ENCODE peak calls at places on chromosomes 11 and 22, in five cellular contexts. One of them, this sample, is unnamed.

GRCh38 chr22:23786261-23786710 is 480 bp upstream of the SMARCB1 start:
- DNase-seq in GM12878: no peak
- DNase-seq in K562: no peak
- DNase-seq in H1: peak; percentile 57
- DNase-seq in A549: no peak
- DNase-seq in this sample: no peak

GRCh38 chr11:34029176-34029575 is 22.4 kb upstream of the CAPRIN1 start:
- DNase-seq in GM12878: no peak
- DNase-seq in A549: no peak
- DNase-seq in H1: no peak
- DNase-seq in K562: no peak
- DNase-seq in this sample: no peak

GRCh38 chr11:108870373-108871020 is 205.6 kb downstream of the DDX10 start:
- DNase-seq in H1: no peak
- DNase-seq in K562: no peak
- DNase-seq in A549: no peak
- DNase-seq in GM12878: no peak
- DNase-seq in this sample: peak; percentile 15

GRCh38 chr11:114877976-114878375 is 199.6 kb downstream of the NXPE2 start:
- DNase-seq in K562: no peak
- DNase-seq in A549: no peak
- DNase-seq in GM12878: no peak
- DNase-seq in H1: no peak
- DNase-seq in this sample: no peak

GRCh38 chr22:48960981-48961655 is 866.6 kb downstream of the BRD1 start:
- DNase-seq in GM12878: no peak
- DNase-seq in H1: peak; percentile 43
- DNase-seq in K562: no peak
- DNase-seq in A549: no peak
- DNase-seq in this sample: no peak

GRCh38 chr11:113104390-113105251 is 143.4 kb downstream of the NCAM1 start:
- DNase-seq in A549: no peak
- DNase-seq in H1: no peak
- DNase-seq in K562: no peak
- DNase-seq in GM12878: no peak
- DNase-seq in this sample: no peak

GRCh38 chr11:120130176-120130980 is 7.5 kb downstream of the TRIM29 start:
- DNase-seq in K562: no peak
- DNase-seq in GM12878: no peak
- DNase-seq in A549: no peak
- DNase-seq in H1: no peak
- DNase-seq in this sample: no peak

GRCh38 chr11:94194712-94195111 is 66.1 kb downstream of the PANX1 start:
- DNase-seq in H1: no peak
- DNase-seq in GM12878: no peak
- DNase-seq in K562: no peak
- DNase-seq in A549: no peak
- DNase-seq in this sample: no peak

GRCh38 chr11:48081151-48082010 is 101.0 kb downstream of the PTPRJ start:
- DNase-seq in GM12878: no peak
- DNase-seq in K562: no peak
- DNase-seq in H1: no peak
- DNase-seq in A549: no peak
- DNase-seq in this sample: no peak

GRCh38 chr11:67563354-67564114 is 20.1 kb upstream of the GSTP1 start:
- DNase-seq in K562: no peak
- DNase-seq in A549: no peak
- DNase-seq in GM12878: no peak
- DNase-seq in H1: no peak
- DNase-seq in this sample: no peak

GRCh38 chr11:31997955-31998354 is 92.9 kb upstream of the RCN1 start:
- DNase-seq in GM12878: no peak
- DNase-seq in A549: no peak
- DNase-seq in K562: no peak
- DNase-seq in H1: no peak
- DNase-seq in this sample: no peak

GRCh38 chr11:113805640-113806039 is 26.0 kb downstream of the CLDN25 start:
- DNase-seq in H1: no peak
- DNase-seq in A549: no peak
- DNase-seq in GM12878: no peak
- DNase-seq in K562: no peak
- DNase-seq in this sample: no peak

GRCh38 chr11:626475-627272 is at the start of gene SCT:
- DNase-seq in H1: no peak
- DNase-seq in K562: no peak
- DNase-seq in A549: no peak
- DNase-seq in GM12878: no peak
- DNase-seq in this sample: no peak

GRCh38 chr11:123457187-123457770 is 27.2 kb downstream of the GRAMD1B start:
- DNase-seq in K562: no peak
- DNase-seq in GM12878: no peak
- DNase-seq in A549: no peak
- DNase-seq in H1: no peak
- DNase-seq in this sample: no peak

GRCh38 chr11:32259641-32260081 is 168.8 kb downstream of the RCN1 start:
- DNase-seq in K562: no peak
- DNase-seq in A549: no peak
- DNase-seq in H1: no peak
- DNase-seq in GM12878: peak; percentile 62
- DNase-seq in this sample: no peak

GRCh38 chr22:17108256-17109112 is 12.7 kb downstream of the TMEM121B start:
- DNase-seq in A549: no peak
- DNase-seq in H1: no peak
- DNase-seq in GM12878: no peak
- DNase-seq in K562: no peak
- DNase-seq in this sample: no peak

GRCh38 chr11:36241512-36241911 is 47.7 kb downstream of the COMMD9 start:
- DNase-seq in H1: no peak
- DNase-seq in GM12878: no peak
- DNase-seq in A549: no peak
- DNase-seq in K562: no peak
- DNase-seq in this sample: no peak

GRCh38 chr11:82995276-82995675 is 76.4 kb downstream of the RAB30 start:
- DNase-seq in K562: no peak
- DNase-seq in H1: no peak
- DNase-seq in A549: no peak
- DNase-seq in GM12878: no peak
- DNase-seq in this sample: no peak

GRCh38 chr11:11115475-11115874 is 237.6 kb downstream of the CSNK2A3 start:
- DNase-seq in A549: no peak
- DNase-seq in H1: no peak
- DNase-seq in GM12878: no peak
- DNase-seq in K562: no peak
- DNase-seq in this sample: no peak

GRCh38 chr11:2259466-2259830 is 10.9 kb downstream of the ASCL2 start:
- DNase-seq in GM12878: no peak
- DNase-seq in K562: no peak
- DNase-seq in A549: no peak
- DNase-seq in H1: no peak
- DNase-seq in this sample: no peak

GRCh38 chr11:116962108-116962507 is 124.7 kb upstream of the APOA1 start:
- DNase-seq in K562: no peak
- DNase-seq in A549: no peak
- DNase-seq in GM12878: no peak
- DNase-seq in H1: no peak
- DNase-seq in this sample: no peak

GRCh38 chr22:46542011-46542985 is 4.9 kb upstream of the CELSR1 start:
- DNase-seq in K562: peak; percentile 71
- DNase-seq in H1: peak; percentile 90
- DNase-seq in A549: peak; percentile 83
- DNase-seq in GM12878: peak; percentile 21
- DNase-seq in this sample: peak; percentile 45

GRCh38 chr11:118641463-118642019 is 34.1 kb downstream of the PHLDB1 start:
- DNase-seq in GM12878: no peak
- DNase-seq in A549: no peak
- DNase-seq in K562: no peak
- DNase-seq in H1: no peak
- DNase-seq in this sample: no peak

GRCh38 chr11:116169776-116170175 is 603.0 kb downstream of the BUD13 start:
- DNase-seq in GM12878: no peak
- DNase-seq in H1: no peak
- DNase-seq in K562: no peak
- DNase-seq in A549: no peak
- DNase-seq in this sample: no peak

GRCh38 chr11:94457118-94458029 is 36.3 kb downstream of the MRE11 start:
- DNase-seq in H1: no peak
- DNase-seq in A549: no peak
- DNase-seq in K562: no peak
- DNase-seq in GM12878: no peak
- DNase-seq in this sample: no peak

GRCh38 chr11:66286699-66287098 is 2.2 kb downstream of the YIF1A start:
- DNase-seq in GM12878: no peak
- DNase-seq in K562: no peak
- DNase-seq in H1: no peak
- DNase-seq in A549: no peak
- DNase-seq in this sample: no peak
- TF ChIP-seq HDAC2 in GM12878: no peak
- TF ChIP-seq HDAC2 in K562: no peak
- TF ChIP-seq HDAC2 in H1: no peak
- TF ChIP-seq HDAC2 in A549: no peak
- TF ChIP-seq HDAC2 in this sample: no peak

GRCh38 chr11:65654375-65655349 is 8.1 kb downstream of the RELA start:
- DNase-seq in K562: no peak
- DNase-seq in H1: no peak
- DNase-seq in A549: no peak
- DNase-seq in GM12878: no peak
- DNase-seq in this sample: no peak
- TF ChIP-seq HDAC2 in K562: no peak
- TF ChIP-seq HDAC2 in H1: no peak
- TF ChIP-seq HDAC2 in A549: no peak
- TF ChIP-seq HDAC2 in GM12878: no peak
- TF ChIP-seq HDAC2 in this sample: no peak

GRCh38 chr11:101718406-101718805 is 134.6 kb upstream of the TRPC6 start:
- DNase-seq in K562: no peak
- DNase-seq in H1: no peak
- DNase-seq in A549: no peak
- DNase-seq in GM12878: no peak
- DNase-seq in this sample: no peak

GRCh38 chr11:101717621-101718020 is 133.8 kb upstream of the TRPC6 start:
- DNase-seq in GM12878: no peak
- DNase-seq in K562: no peak
- DNase-seq in A549: no peak
- DNase-seq in H1: no peak
- DNase-seq in this sample: no peak

GRCh38 chr11:101721270-101721669 is 137.5 kb upstream of the TRPC6 start:
- DNase-seq in K562: no peak
- DNase-seq in GM12878: no peak
- DNase-seq in A549: no peak
- DNase-seq in H1: no peak
- DNase-seq in this sample: no peak

GRCh38 chr11:101723371-101723770 is 139.6 kb upstream of the TRPC6 start:
- DNase-seq in A549: no peak
- DNase-seq in H1: no peak
- DNase-seq in GM12878: no peak
- DNase-seq in K562: no peak
- DNase-seq in this sample: no peak
- TF ChIP-seq HDAC2 in A549: no peak
- TF ChIP-seq HDAC2 in H1: no peak
- TF ChIP-seq HDAC2 in GM12878: no peak
- TF ChIP-seq HDAC2 in K562: no peak
- TF ChIP-seq HDAC2 in this sample: no peak

DNA sequence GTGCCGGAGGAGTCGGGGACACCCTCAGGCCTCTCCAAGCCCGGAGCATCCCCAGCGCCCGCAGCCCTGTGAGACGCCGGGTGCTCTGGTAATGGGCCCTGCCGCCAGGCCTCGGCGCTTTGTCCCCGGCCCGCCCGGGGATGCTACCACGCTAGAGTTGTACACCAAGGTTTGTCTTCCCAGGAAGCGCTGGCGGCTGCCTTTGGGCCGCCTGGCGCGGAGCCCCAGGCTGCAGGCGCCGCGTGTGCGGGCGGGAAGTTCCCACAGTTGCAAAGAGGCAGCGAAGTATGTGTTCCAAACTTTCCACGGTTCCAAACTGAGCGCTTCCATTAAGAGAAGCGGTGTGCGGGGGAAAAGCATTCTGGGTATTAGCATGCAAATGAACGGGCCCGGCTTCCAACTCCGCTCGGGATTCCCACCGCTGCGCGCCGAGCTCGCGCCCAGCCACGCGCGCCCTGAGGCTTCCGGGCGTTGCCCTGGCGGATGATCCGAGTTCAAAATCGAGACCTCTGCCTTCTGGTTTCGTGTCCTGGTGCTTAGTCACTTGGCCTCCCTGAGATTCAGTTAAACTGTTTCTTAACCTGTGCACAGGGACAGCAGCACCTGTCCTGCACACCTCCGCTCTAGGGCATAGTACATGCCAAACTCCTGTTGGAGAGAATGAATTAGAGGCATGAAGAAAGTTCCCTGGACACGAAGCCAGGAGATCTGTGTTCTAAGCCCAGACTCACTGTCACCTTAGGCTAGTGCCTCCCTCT is 1.3 kb upstream of the PATZ1 start:
- DNase-seq in K562: no peak
- DNase-seq in GM12878: no peak
- DNase-seq in H1: peak; percentile 81
- DNase-seq in A549: peak; percentile 20
- DNase-seq in this sample: peak; percentile 64
- TF ChIP-seq HDAC2 in K562: no peak
- TF ChIP-seq HDAC2 in GM12878: no peak
- TF ChIP-seq HDAC2 in H1: no peak
- TF ChIP-seq HDAC2 in A549: no peak
- TF ChIP-seq HDAC2 in this sample: no peak

GRCh38 chr22:42296381-42296853 is 26.0 kb upstream of the TCF20 start:
- DNase-seq in GM12878: no peak
- DNase-seq in A549: no peak
- DNase-seq in K562: no peak
- DNase-seq in H1: no peak
- DNase-seq in this sample: no peak
- TF ChIP-seq HDAC2 in GM12878: no peak
- TF ChIP-seq HDAC2 in A549: no peak
- TF ChIP-seq HDAC2 in K562: no peak
- TF ChIP-seq HDAC2 in H1: no peak
- TF ChIP-seq HDAC2 in this sample: no peak

DNA sequence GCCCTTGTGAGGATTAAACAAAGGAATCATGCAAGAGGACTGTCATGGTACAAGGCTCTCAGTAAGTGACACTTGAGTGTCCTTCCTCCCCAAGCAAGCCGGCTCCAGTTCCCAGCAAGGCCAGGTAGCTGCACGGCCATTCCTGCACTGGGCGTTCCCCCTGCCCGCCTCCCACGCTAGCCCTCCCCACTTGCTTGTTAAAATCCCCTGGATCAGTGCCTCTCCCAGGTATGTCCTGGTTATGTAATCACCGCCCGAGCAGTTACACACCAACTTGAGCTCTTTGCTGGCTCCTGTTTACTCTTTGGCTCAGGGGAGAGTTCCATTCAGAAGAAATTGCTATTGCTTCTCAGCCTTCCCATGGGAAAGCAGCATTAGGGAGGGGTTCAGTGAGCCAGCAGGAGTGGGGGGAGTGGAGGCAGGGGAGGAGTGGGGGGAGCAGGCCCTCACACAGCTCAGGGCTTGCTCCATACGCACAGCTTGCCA is 19.4 kb upstream of the MYEOV start:
- DNase-seq in K562: peak; percentile 22
- DNase-seq in GM12878: no peak
- DNase-seq in H1: no peak
- DNase-seq in A549: no peak
- DNase-seq in this sample: no peak
- TF ChIP-seq HDAC2 in K562: no peak
- TF ChIP-seq HDAC2 in GM12878: no peak
- TF ChIP-seq HDAC2 in H1: no peak
- TF ChIP-seq HDAC2 in A549: no peak
- TF ChIP-seq HDAC2 in this sample: no peak